ENCODE peak calls at places on chromosomes 2 and 18, in four cellular contexts. M, Q, K and E are unnamed samples.

GRCh38 chr18:4181882-4182568 is 273.1 kb downstream of the DLGAP1 start:
- DNase-seq in Q (no peak), K (no peak), M (no peak), E (no peak)

GRCh38 chr18:73023975-73024374 is 156.2 kb upstream of the NETO1 start:
- DNase-seq in Q (no peak), K (no peak), M (no peak), E (no peak)

GRCh38 chr18:36191711-36192110 is 4.4 kb downstream of the MOCOS start:
- DNase-seq in M (no peak), K (no peak), Q (no peak), E (no peak)

GRCh38 chr2:55232084-55232862 is at the start of the genes CLHC1 and RPS27A:
- DNase-seq in K (peak), M (peak), Q (peak), E (peak)

GRCh38 chr2:16238756-16239150 is 298.4 kb downstream of the MYCN start:
- DNase-seq in Q (no peak), M (no peak), K (no peak), E (no peak)

GRCh38 chr2:8488001-8488738 is 193.7 kb upstream of the ID2 start:
- DNase-seq in K (no peak), Q (no peak), M (peak), E (no peak)

GRCh38 chr2:110866496-110866895 is 134.1 kb downstream of the ACOXL start:
- DNase-seq in Q (no peak), K (no peak), M (no peak), E (no peak)

GRCh38 chr18:80175451-80176235 is 66.6 kb downstream of the ADNP2 start:
- DNase-seq in Q (no peak), K (no peak), M (peak), E (no peak)

GRCh38 chr2:175373729-175374128 is 192.2 kb upstream of the ATP5MC3 start:
- DNase-seq in Q (no peak), K (no peak), M (no peak), E (no peak)

GRCh38 chr2:167862787-167863186 is 384.6 kb downstream of the STK39 start:
- DNase-seq in Q (no peak), M (no peak), K (no peak), E (no peak)

DNA sequence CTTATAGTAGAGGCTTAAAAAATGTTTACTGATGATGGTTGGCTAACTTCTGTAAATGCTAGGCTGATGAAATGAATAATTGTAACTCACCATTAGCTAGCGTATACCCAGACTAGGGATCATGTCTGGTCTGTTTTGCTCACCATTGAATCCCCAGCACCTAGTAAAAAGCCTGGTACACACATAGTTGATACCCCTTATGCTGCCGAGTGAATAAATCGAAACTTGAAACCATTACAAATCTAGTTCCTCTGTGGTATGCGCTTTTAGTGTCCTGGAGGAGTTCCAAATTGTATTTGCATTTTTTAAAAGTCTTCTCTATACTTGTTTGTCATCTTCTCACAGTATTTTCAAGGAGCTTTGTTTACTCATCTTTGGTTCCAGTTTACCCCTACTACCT is 1.3 kb downstream of the TAF1B start:
- DNase-seq in K (no peak), M (no peak), Q (peak), E (peak)
- H3K4me3 ChIP-seq in K (no peak), M (peak), Q (peak), E (peak)

GRCh38 chr2:217953531-217953932 is 49.3 kb downstream of the TNS1 start:
- DNase-seq in Q (no peak), K (no peak), M (peak), E (no peak)
- TF ChIP-seq CTCF in Q (no peak), K (no peak), M (peak), E (no peak)

DNA sequence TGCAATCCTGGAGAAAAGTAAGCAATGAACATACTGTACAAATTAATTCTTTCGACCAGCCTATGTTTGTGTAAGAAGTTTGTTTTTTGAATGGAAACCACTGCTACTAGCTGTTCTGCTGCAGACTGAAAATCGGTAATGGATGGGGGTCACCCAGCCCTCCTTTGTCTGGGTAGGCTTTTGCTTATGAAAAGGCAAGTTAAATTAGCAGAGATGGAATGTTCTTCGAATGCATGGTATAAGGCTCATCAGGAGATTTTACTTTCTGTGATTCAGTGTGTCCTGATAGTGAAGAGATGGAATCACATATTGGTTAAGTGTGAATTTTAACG is 53.8 kb downstream of the EEF1B2 start:
- DNase-seq in M (no peak), K (no peak), Q (no peak), E (no peak)
- H3K4me3 ChIP-seq in M (no peak), K (no peak), Q (peak), E (no peak)

DNA sequence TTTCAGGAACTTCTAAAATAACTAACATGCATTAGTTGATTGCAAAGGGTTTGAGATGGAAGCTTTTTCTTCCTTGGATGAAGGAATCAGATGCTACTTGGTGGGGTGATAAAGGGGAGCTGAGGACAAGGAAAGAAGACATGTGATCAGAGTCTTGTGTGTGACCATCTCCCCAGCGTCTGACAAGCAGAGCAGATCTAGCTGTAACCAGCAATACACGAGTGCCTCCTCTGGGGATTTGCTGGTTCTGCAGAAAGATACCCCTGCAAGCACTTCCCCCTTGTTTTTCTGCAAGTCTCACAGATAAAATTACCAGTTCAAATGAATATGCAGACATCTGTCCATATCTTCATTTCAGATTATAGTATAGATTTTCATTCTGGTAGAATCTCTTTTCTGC is 2.7 kb downstream of the CDH7 start:
- DNase-seq in Q (no peak), K (no peak), M (no peak), E (no peak)
- TF ChIP-seq CTCF in Q (no peak), K (no peak), M (no peak), E (no peak)

DNA sequence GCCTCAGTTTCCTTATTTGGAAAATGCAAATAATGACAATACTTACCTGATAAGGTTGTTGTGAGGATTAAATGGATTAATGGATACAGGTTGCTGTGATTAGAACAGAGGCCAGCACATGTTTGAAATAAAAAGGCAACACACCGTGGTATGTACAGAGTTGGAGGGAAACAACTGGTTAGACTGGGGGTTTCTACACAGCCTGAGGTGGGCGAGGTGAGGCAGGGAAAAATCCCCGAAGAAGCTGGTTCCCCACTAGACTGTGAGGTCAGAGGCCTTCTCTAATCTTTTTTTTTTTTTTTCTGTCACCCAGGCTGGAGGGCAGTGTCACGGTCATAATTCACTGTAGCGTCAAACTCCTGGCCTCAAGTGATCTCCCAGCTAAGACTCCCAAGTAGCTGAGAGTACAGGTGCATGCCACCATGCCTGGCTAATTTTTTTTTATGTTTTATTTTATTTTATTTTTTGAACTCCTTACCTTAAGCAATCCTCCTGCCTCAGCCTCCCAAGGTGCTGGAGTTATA is 1.2 kb upstream of the E2F6 start:
- DNase-seq in M (no peak), K (no peak), Q (no peak), E (no peak)
- H3K4me3 ChIP-seq in M (no peak), K (no peak), Q (no peak), E (no peak)

DNA sequence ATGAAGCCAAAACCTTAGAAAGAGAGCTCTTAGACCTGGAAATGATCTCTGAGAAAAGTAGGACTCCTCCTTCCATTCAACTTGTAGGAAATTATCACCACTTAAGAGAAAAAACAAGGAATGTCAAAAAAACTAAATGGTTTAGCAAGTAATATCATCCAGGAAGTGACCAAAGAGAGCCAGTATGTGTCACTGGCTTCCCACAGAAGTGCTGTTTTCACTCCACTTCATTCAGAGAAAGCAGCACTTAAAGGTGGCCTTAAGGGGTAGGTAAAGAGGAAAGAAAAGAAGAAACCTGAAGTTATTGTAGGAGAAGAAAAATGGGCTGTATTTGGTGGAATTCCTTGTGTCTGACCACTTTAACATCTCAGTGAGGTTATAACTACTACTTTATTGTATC is 414.4 kb upstream of the ETAA1 start:
- DNase-seq in Q (peak), K (no peak), M (no peak), E (no peak)
- TF ChIP-seq CTCF in Q (no peak), K (no peak), M (no peak), E (no peak)

GRCh38 chr2:120913972-120914838 is 178.5 kb downstream of the GLI2 start:
- DNase-seq in Q (no peak), M (no peak), K (no peak), E (no peak)

GRCh38 chr2:120914839-120915521 is 179.3 kb downstream of the GLI2 start:
- DNase-seq in Q (peak), K (peak), M (peak), E (peak)

GRCh38 chr2:120910069-120910468 is 174.4 kb downstream of the GLI2 start:
- DNase-seq in Q (no peak), M (no peak), K (no peak), E (no peak)

GRCh38 chr2:120910956-120911951 is 175.6 kb downstream of the GLI2 start:
- DNase-seq in Q (peak), M (no peak), K (no peak), E (no peak)

DNA sequence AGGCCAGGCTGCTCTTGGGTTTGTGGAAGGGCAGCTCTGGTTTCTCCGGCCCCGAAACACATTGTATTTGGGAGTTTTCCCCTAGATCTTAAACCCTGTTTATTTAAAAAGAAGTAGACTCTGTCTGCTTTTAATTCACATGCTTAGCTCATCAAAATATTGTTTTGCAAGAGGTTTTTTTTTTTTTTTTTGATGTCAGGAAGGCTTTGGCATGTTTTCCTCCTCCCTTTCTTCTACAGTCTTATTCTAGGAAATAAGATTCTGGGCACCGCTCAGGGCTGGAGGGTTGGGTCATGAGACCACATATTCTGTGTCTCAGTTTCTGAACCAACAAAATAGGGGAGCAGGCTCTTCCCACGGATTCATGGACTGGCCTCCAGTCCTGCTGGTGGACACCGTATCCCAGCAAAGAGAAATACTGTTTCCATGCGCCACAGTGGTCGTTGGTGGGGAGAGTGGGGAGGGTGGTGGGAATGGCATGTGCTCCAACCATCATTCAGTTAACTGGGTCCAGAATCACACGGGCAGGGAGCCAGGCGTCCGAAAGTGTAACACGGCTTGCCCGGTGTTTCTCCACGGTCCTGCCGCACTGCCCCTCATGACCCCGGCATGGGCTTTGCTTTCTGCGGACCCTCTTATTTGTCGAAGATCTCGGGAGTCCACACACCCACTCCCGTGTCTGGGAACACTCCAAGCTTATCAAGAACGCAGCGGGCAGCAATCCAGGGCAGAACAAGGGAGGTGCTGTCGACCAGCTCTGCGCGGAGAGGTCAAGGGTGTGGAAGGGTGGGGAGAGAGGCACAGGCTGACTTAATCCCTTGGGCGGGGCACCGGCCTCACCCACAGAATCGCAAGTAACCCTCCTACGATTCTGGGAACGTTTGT is 176.7 kb downstream of the GLI2 start:
- DNase-seq in M (peak), K (peak), Q (peak), E (no peak)
- H3K4me3 ChIP-seq in M (peak), K (no peak), Q (peak), E (no peak)

DNA sequence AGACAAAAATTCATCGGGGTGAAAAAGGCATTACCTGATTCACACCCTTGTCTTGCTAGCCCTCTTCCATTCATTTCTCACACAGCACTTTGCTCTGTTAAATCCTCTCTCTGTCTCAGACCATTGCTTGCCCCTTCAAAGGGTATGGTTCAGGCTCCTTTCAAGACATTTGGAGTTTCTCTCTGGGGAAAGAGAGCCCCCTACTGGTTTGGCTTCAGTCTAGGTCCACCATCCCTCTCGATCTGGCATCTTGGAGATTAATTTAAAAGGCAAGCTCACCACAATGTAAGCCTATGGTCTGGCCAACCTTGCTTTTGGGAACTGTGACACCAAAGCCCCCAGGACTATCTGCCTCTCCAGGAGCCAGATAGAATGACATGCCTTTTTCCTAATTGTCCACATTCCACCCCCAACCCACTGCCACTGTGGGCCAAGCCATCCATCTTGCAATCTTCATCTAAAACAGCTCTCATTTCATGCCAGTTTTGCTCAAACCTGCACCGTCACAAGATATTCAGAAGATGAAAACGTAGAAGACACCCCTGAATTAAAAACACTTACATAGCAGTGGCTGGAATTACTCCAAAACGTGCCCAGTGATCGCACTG is 94.0 kb downstream of the FARSB start:
- DNase-seq in K (no peak), Q (peak), M (no peak), E (no peak)
- TF ChIP-seq CTCF in K (no peak), Q (peak), M (no peak), E (peak)